ENCODE peak calls at places on chromosomes 16 and 17, in four cellular contexts. One of them, this sample, is unnamed.

GRCh38 chr16:3578610-3579551 is 1.7 kb upstream of the NLRC3 start:
- DNase-seq in NCI-H2107: no peak
- DNase-seq in activated CD8-positive, alpha-beta T cell treated with anti-CD3 and anti-CD28 coated beads, Interleukin-2, amount 10 ng/mL, durations not matched to agents 7 days and 5 days: peak; percentile 90
- DNase-seq in left lobe of liver: no peak
- DNase-seq in this sample: no peak

GRCh38 chr16:9447195-9447551 is 355.7 kb downstream of the HAPSTR1 start:
- DNase-seq in NCI-H2107: no peak
- DNase-seq in activated CD8-positive, alpha-beta T cell treated with anti-CD3 and anti-CD28 coated beads, Interleukin-2, amount 10 ng/mL, durations not matched to agents 7 days and 5 days: no peak
- DNase-seq in left lobe of liver: no peak
- DNase-seq in this sample: no peak

GRCh38 chr17:64240261-64240740 is 22.8 kb downstream of the TEX2 start:
- DNase-seq in NCI-H2107: no peak
- DNase-seq in activated CD8-positive, alpha-beta T cell treated with anti-CD3 and anti-CD28 coated beads, Interleukin-2, amount 10 ng/mL, durations not matched to agents 7 days and 5 days: no peak
- DNase-seq in left lobe of liver: no peak
- DNase-seq in this sample: peak; percentile 23

GRCh38 chr16:54657058-54657708 is 273.5 kb upstream of the IRX5 start:
- DNase-seq in NCI-H2107: no peak
- DNase-seq in activated CD8-positive, alpha-beta T cell treated with anti-CD3 and anti-CD28 coated beads, Interleukin-2, amount 10 ng/mL, durations not matched to agents 7 days and 5 days: no peak
- DNase-seq in left lobe of liver: peak; percentile 69
- DNase-seq in this sample: peak; percentile 69

GRCh38 chr17:81898029-81898866 is 3.8 kb upstream of the NPB start:
- DNase-seq in NCI-H2107: no peak
- DNase-seq in activated CD8-positive, alpha-beta T cell treated with anti-CD3 and anti-CD28 coated beads, Interleukin-2, amount 10 ng/mL, durations not matched to agents 7 days and 5 days: no peak
- DNase-seq in left lobe of liver: no peak
- DNase-seq in this sample: no peak

GRCh38 chr17:35486920-35487727 is 38.6 kb upstream of the SLFN13 start:
- DNase-seq in NCI-H2107: no peak
- DNase-seq in activated CD8-positive, alpha-beta T cell treated with anti-CD3 and anti-CD28 coated beads, Interleukin-2, amount 10 ng/mL, durations not matched to agents 7 days and 5 days: peak; percentile 76
- DNase-seq in left lobe of liver: no peak
- DNase-seq in this sample: peak; percentile 25

GRCh38 chr16:4253394-4254150 is 11.7 kb upstream of the SRL start:
- DNase-seq in NCI-H2107: peak; percentile 99
- DNase-seq in activated CD8-positive, alpha-beta T cell treated with anti-CD3 and anti-CD28 coated beads, Interleukin-2, amount 10 ng/mL, durations not matched to agents 7 days and 5 days: peak; percentile 100
- DNase-seq in left lobe of liver: peak; percentile 100
- DNase-seq in this sample: peak; percentile 100

GRCh38 chr17:28925912-28926365 is 23.1 kb upstream of the DHRS13 start:
- DNase-seq in NCI-H2107: peak; percentile 23
- DNase-seq in activated CD8-positive, alpha-beta T cell treated with anti-CD3 and anti-CD28 coated beads, Interleukin-2, amount 10 ng/mL, durations not matched to agents 7 days and 5 days: peak; percentile 70
- DNase-seq in left lobe of liver: no peak
- DNase-seq in this sample: no peak

GRCh38 chr16:79723583-79724168 is 123.1 kb upstream of the MAF start:
- DNase-seq in NCI-H2107: no peak
- DNase-seq in activated CD8-positive, alpha-beta T cell treated with anti-CD3 and anti-CD28 coated beads, Interleukin-2, amount 10 ng/mL, durations not matched to agents 7 days and 5 days: no peak
- DNase-seq in left lobe of liver: peak; percentile 97
- DNase-seq in this sample: peak; percentile 74

GRCh38 chr17:14198013-14198412 is 38.6 kb downstream of the CDRT15 start:
- DNase-seq in NCI-H2107: no peak
- DNase-seq in activated CD8-positive, alpha-beta T cell treated with anti-CD3 and anti-CD28 coated beads, Interleukin-2, amount 10 ng/mL, durations not matched to agents 7 days and 5 days: no peak
- DNase-seq in left lobe of liver: no peak
- DNase-seq in this sample: peak; percentile 63

GRCh38 chr16:23397464-23397863 is 55.5 kb downstream of the COG7 start:
- DNase-seq in NCI-H2107: no peak
- DNase-seq in activated CD8-positive, alpha-beta T cell treated with anti-CD3 and anti-CD28 coated beads, Interleukin-2, amount 10 ng/mL, durations not matched to agents 7 days and 5 days: no peak
- DNase-seq in left lobe of liver: no peak
- DNase-seq in this sample: no peak

GRCh38 chr17:78130080-78130438 is 512 bp upstream of the TMC8 start:
- DNase-seq in NCI-H2107: no peak
- DNase-seq in activated CD8-positive, alpha-beta T cell treated with anti-CD3 and anti-CD28 coated beads, Interleukin-2, amount 10 ng/mL, durations not matched to agents 7 days and 5 days: no peak
- DNase-seq in left lobe of liver: no peak
- DNase-seq in this sample: no peak

GRCh38 chr16:20683812-20684211 is 13.7 kb downstream of the ACSM1 start:
- DNase-seq in NCI-H2107: no peak
- DNase-seq in activated CD8-positive, alpha-beta T cell treated with anti-CD3 and anti-CD28 coated beads, Interleukin-2, amount 10 ng/mL, durations not matched to agents 7 days and 5 days: no peak
- DNase-seq in left lobe of liver: no peak
- DNase-seq in this sample: no peak

GRCh38 chr17:82583720-82584234 is 64.2 kb downstream of the FOXK2 start:
- DNase-seq in NCI-H2107: no peak
- DNase-seq in activated CD8-positive, alpha-beta T cell treated with anti-CD3 and anti-CD28 coated beads, Interleukin-2, amount 10 ng/mL, durations not matched to agents 7 days and 5 days: no peak
- DNase-seq in left lobe of liver: no peak
- DNase-seq in this sample: no peak

GRCh38 chr17:61575983-61576382 is 15.0 kb downstream of the NACA2 start:
- DNase-seq in NCI-H2107: no peak
- DNase-seq in activated CD8-positive, alpha-beta T cell treated with anti-CD3 and anti-CD28 coated beads, Interleukin-2, amount 10 ng/mL, durations not matched to agents 7 days and 5 days: no peak
- DNase-seq in left lobe of liver: no peak
- DNase-seq in this sample: no peak

GRCh38 chr16:24360936-24361335 is 104.8 kb downstream of the CACNG3 start:
- DNase-seq in NCI-H2107: no peak
- DNase-seq in activated CD8-positive, alpha-beta T cell treated with anti-CD3 and anti-CD28 coated beads, Interleukin-2, amount 10 ng/mL, durations not matched to agents 7 days and 5 days: no peak
- DNase-seq in left lobe of liver: no peak
- DNase-seq in this sample: no peak

GRCh38 chr16:14196539-14196938 is 125.4 kb downstream of the MRTFB start:
- DNase-seq in NCI-H2107: no peak
- DNase-seq in activated CD8-positive, alpha-beta T cell treated with anti-CD3 and anti-CD28 coated beads, Interleukin-2, amount 10 ng/mL, durations not matched to agents 7 days and 5 days: no peak
- DNase-seq in left lobe of liver: no peak
- DNase-seq in this sample: no peak

GRCh38 chr16:52404546-52404945 is 142.4 kb downstream of the TOX3 start:
- DNase-seq in NCI-H2107: no peak
- DNase-seq in activated CD8-positive, alpha-beta T cell treated with anti-CD3 and anti-CD28 coated beads, Interleukin-2, amount 10 ng/mL, durations not matched to agents 7 days and 5 days: no peak
- DNase-seq in left lobe of liver: no peak
- DNase-seq in this sample: peak; percentile 18

GRCh38 chr17:38428150-38428642 is at the start of gene ARHGAP23:
- DNase-seq in NCI-H2107: no peak
- DNase-seq in activated CD8-positive, alpha-beta T cell treated with anti-CD3 and anti-CD28 coated beads, Interleukin-2, amount 10 ng/mL, durations not matched to agents 7 days and 5 days: peak; percentile 34
- DNase-seq in left lobe of liver: peak; percentile 64
- DNase-seq in this sample: peak; percentile 74

GRCh38 chr16:55370762-55371482 is 46.9 kb downstream of the IRX6 start:
- DNase-seq in NCI-H2107: no peak
- DNase-seq in activated CD8-positive, alpha-beta T cell treated with anti-CD3 and anti-CD28 coated beads, Interleukin-2, amount 10 ng/mL, durations not matched to agents 7 days and 5 days: no peak
- DNase-seq in left lobe of liver: no peak
- DNase-seq in this sample: peak; percentile 77

GRCh38 chr16:87956771-87957279 is 5.6 kb downstream of the BANP start:
- DNase-seq in NCI-H2107: no peak
- DNase-seq in activated CD8-positive, alpha-beta T cell treated with anti-CD3 and anti-CD28 coated beads, Interleukin-2, amount 10 ng/mL, durations not matched to agents 7 days and 5 days: peak; percentile 73
- DNase-seq in left lobe of liver: no peak
- DNase-seq in this sample: peak; percentile 42

GRCh38 chr17:57906910-57907309 is 48.3 kb downstream of the CUEDC1 start:
- DNase-seq in NCI-H2107: no peak
- DNase-seq in activated CD8-positive, alpha-beta T cell treated with anti-CD3 and anti-CD28 coated beads, Interleukin-2, amount 10 ng/mL, durations not matched to agents 7 days and 5 days: no peak
- DNase-seq in left lobe of liver: no peak
- DNase-seq in this sample: no peak

GRCh38 chr17:13462161-13462560 is 139.6 kb downstream of the HS3ST3A1 start:
- DNase-seq in NCI-H2107: no peak
- DNase-seq in activated CD8-positive, alpha-beta T cell treated with anti-CD3 and anti-CD28 coated beads, Interleukin-2, amount 10 ng/mL, durations not matched to agents 7 days and 5 days: no peak
- DNase-seq in left lobe of liver: no peak
- DNase-seq in this sample: no peak

GRCh38 chr16:18932243-18932997 is 6.2 kb upstream of the SMG1 start:
- DNase-seq in NCI-H2107: no peak
- DNase-seq in activated CD8-positive, alpha-beta T cell treated with anti-CD3 and anti-CD28 coated beads, Interleukin-2, amount 10 ng/mL, durations not matched to agents 7 days and 5 days: no peak
- DNase-seq in left lobe of liver: no peak
- DNase-seq in this sample: no peak

GRCh38 chr17:40524243-40524965 is 23.0 kb upstream of the TNS4 start:
- DNase-seq in NCI-H2107: no peak
- DNase-seq in activated CD8-positive, alpha-beta T cell treated with anti-CD3 and anti-CD28 coated beads, Interleukin-2, amount 10 ng/mL, durations not matched to agents 7 days and 5 days: no peak
- DNase-seq in left lobe of liver: no peak
- DNase-seq in this sample: no peak

GRCh38 chr17:4588391-4588790 is 4.1 kb downstream of the SMTNL2 start:
- DNase-seq in NCI-H2107: no peak
- DNase-seq in activated CD8-positive, alpha-beta T cell treated with anti-CD3 and anti-CD28 coated beads, Interleukin-2, amount 10 ng/mL, durations not matched to agents 7 days and 5 days: no peak
- DNase-seq in left lobe of liver: no peak
- DNase-seq in this sample: no peak

GRCh38 chr17:63419949-63420867 is 25.9 kb downstream of the CYB561 start:
- DNase-seq in NCI-H2107: no peak
- DNase-seq in activated CD8-positive, alpha-beta T cell treated with anti-CD3 and anti-CD28 coated beads, Interleukin-2, amount 10 ng/mL, durations not matched to agents 7 days and 5 days: peak; percentile 82
- DNase-seq in left lobe of liver: no peak
- DNase-seq in this sample: no peak

GRCh38 chr17:62723842-62724241 is 84.3 kb downstream of the MARCHF10 start:
- DNase-seq in NCI-H2107: no peak
- DNase-seq in activated CD8-positive, alpha-beta T cell treated with anti-CD3 and anti-CD28 coated beads, Interleukin-2, amount 10 ng/mL, durations not matched to agents 7 days and 5 days: no peak
- DNase-seq in left lobe of liver: no peak
- DNase-seq in this sample: no peak

GRCh38 chr17:15999974-16000827 is 577 bp downstream of the TTC19 start:
- DNase-seq in NCI-H2107: no peak
- DNase-seq in activated CD8-positive, alpha-beta T cell treated with anti-CD3 and anti-CD28 coated beads, Interleukin-2, amount 10 ng/mL, durations not matched to agents 7 days and 5 days: peak; percentile 60
- DNase-seq in left lobe of liver: no peak
- DNase-seq in this sample: peak; percentile 80

GRCh38 chr17:30886187-30886586 is 19.9 kb downstream of the TEFM start:
- DNase-seq in NCI-H2107: no peak
- DNase-seq in activated CD8-positive, alpha-beta T cell treated with anti-CD3 and anti-CD28 coated beads, Interleukin-2, amount 10 ng/mL, durations not matched to agents 7 days and 5 days: no peak
- DNase-seq in left lobe of liver: no peak
- DNase-seq in this sample: no peak

GRCh38 chr16:5235119-5235518 is 137.5 kb upstream of the EEF2KMT start:
- DNase-seq in NCI-H2107: no peak
- DNase-seq in activated CD8-positive, alpha-beta T cell treated with anti-CD3 and anti-CD28 coated beads, Interleukin-2, amount 10 ng/mL, durations not matched to agents 7 days and 5 days: no peak
- DNase-seq in left lobe of liver: no peak
- DNase-seq in this sample: no peak

GRCh38 chr17:83196973-83197880 is 117.8 kb downstream of the METRNL start:
- DNase-seq in NCI-H2107: no peak
- DNase-seq in activated CD8-positive, alpha-beta T cell treated with anti-CD3 and anti-CD28 coated beads, Interleukin-2, amount 10 ng/mL, durations not matched to agents 7 days and 5 days: no peak
- DNase-seq in left lobe of liver: no peak
- DNase-seq in this sample: no peak

GRCh38 chr16:272633-273546 is 2.9 kb downstream of the RGS11 start:
- DNase-seq in NCI-H2107: no peak
- DNase-seq in activated CD8-positive, alpha-beta T cell treated with anti-CD3 and anti-CD28 coated beads, Interleukin-2, amount 10 ng/mL, durations not matched to agents 7 days and 5 days: no peak
- DNase-seq in left lobe of liver: no peak
- DNase-seq in this sample: no peak

GRCh38 chr17:31442860-31443259 is 51.4 kb downstream of the RAB11FIP4 start:
- DNase-seq in NCI-H2107: no peak
- DNase-seq in activated CD8-positive, alpha-beta T cell treated with anti-CD3 and anti-CD28 coated beads, Interleukin-2, amount 10 ng/mL, durations not matched to agents 7 days and 5 days: no peak
- DNase-seq in left lobe of liver: no peak
- DNase-seq in this sample: no peak

This sample was measured in hepatocyte.